ENCODE peak calls at places on chromosomes 11 and 22, in eight cellular contexts. Z is astrocyte of the spinal cord; I is EH; G is mucosa of gallbladder; L is effector memory CD8-positive, alpha-beta T cell; D is activated T-helper 9 cell treated with anti-CD3 and anti-CD28 coated beads, Interleukin-2, amount 50 U/mL, for 16 hours; S is activated naive CD4-positive, alpha-beta T cell; E is NCI-H1092 treated with DMSO at 0.1 percent for 48 hours. P is an unnamed sample.

GRCh38 chr22:38467904-38468760 is at the start of gene KDELR3:
- DNase-seq in Z (peak), I (peak), G (peak), L (no peak), D (peak), S (no peak), E (no peak), P (peak)

GRCh38 chr11:43197357-43197756 is 114.4 kb upstream of the API5 start:
- DNase-seq in Z (no peak), I (no peak), G (no peak), L (no peak), D (no peak), S (no peak), E (no peak), P (no peak)

GRCh38 chr11:118226781-118227180 is 2.0 kb upstream of the JAML start:
- DNase-seq in Z (no peak), I (no peak), G (no peak), L (no peak), D (no peak), S (no peak), E (no peak), P (no peak)

GRCh38 chr11:33266418-33267215 is 9.4 kb downstream of the HIPK3 start:
- DNase-seq in Z (peak), I (peak), G (peak), L (no peak), D (no peak), S (no peak), E (no peak), P (peak)

GRCh38 chr11:17703951-17704350 is 15.4 kb upstream of the MYOD1 start:
- DNase-seq in Z (no peak), I (peak), G (no peak), L (no peak), D (no peak), S (no peak), E (no peak), P (no peak)

GRCh38 chr11:19769820-19770219 is 57.2 kb downstream of the NAV2 start:
- DNase-seq in Z (peak), I (peak), G (no peak), L (no peak), D (no peak), S (no peak), E (no peak), P (no peak)

GRCh38 chr22:24727218-24727851 is 47.2 kb downstream of the PIWIL3 start:
- DNase-seq in Z (peak), I (peak), G (peak), L (no peak), D (no peak), S (no peak), E (peak), P (peak)

GRCh38 chr22:27836181-27836580 is 34.6 kb upstream of the MN1 start:
- DNase-seq in Z (no peak), I (peak), G (no peak), L (no peak), D (no peak), S (no peak), E (no peak), P (no peak)

GRCh38 chr11:125091247-125091876 is 20.1 kb downstream of the TMEM218 start:
- DNase-seq in Z (peak), I (peak), G (no peak), L (no peak), D (no peak), S (no peak), E (peak), P (peak)

GRCh38 chr11:94749367-94749766 is 18.8 kb upstream of the AMOTL1 start:
- DNase-seq in Z (no peak), I (peak), G (no peak), L (no peak), D (no peak), S (no peak), E (no peak), P (no peak)

GRCh38 chr11:118224512-118225180 is at the start of gene JAML:
- DNase-seq in Z (no peak), I (no peak), G (no peak), L (peak), D (no peak), S (peak), E (no peak), P (no peak)

GRCh38 chr11:120117991-120118390 is 19.9 kb downstream of the TRIM29 start:
- DNase-seq in Z (no peak), I (no peak), G (no peak), L (no peak), D (no peak), S (no peak), E (no peak), P (no peak)

GRCh38 chr11:109034341-109034696 is 369.4 kb downstream of the DDX10 start:
- DNase-seq in Z (peak), I (peak), G (no peak), L (no peak), D (no peak), S (no peak), E (no peak), P (no peak)

GRCh38 chr11:122813176-122813917 is 25.0 kb upstream of the CRTAM start:
- DNase-seq in Z (no peak), I (no peak), G (no peak), L (no peak), D (no peak), S (no peak), E (no peak), P (no peak)

GRCh38 chr22:31533391-31533790 is 37.1 kb downstream of the SFI1 start:
- DNase-seq in Z (no peak), I (no peak), G (no peak), L (no peak), D (no peak), S (no peak), E (no peak), P (peak)

GRCh38 chr11:12120031-12121008 is 9.9 kb downstream of the MICAL2 start:
- DNase-seq in Z (no peak), I (peak), G (no peak), L (no peak), D (no peak), S (no peak), E (no peak), P (peak)

GRCh38 chr22:20268350-20269012 is 363 bp upstream of the RTN4R start:
- DNase-seq in Z (no peak), I (peak), G (peak), L (peak), D (peak), S (peak), E (peak), P (peak)

GRCh38 chr11:134049303-134049702 is 19.6 kb upstream of the JAM3 start:
- DNase-seq in Z (no peak), I (no peak), G (no peak), L (no peak), D (no peak), S (no peak), E (peak), P (peak)

GRCh38 chr11:62073061-62073460 is 50.8 kb upstream of the INCENP start:
- DNase-seq in Z (no peak), I (no peak), G (no peak), L (no peak), D (no peak), S (no peak), E (no peak), P (no peak)

GRCh38 chr11:269146-269890 is 8.9 kb upstream of the NLRP6 start:
- DNase-seq in Z (no peak), I (no peak), G (no peak), L (peak), D (no peak), S (peak), E (no peak), P (peak)

GRCh38 chr22:24424001-24424900 is 3.1 kb upstream of the ADORA2A start:
- DNase-seq in Z (no peak), I (no peak), G (no peak), L (no peak), D (no peak), S (no peak), E (no peak), P (no peak)

GRCh38 chr11:2295971-2296912 is 5.5 kb downstream of the C11orf21 start:
- DNase-seq in Z (no peak), I (no peak), G (peak), L (no peak), D (no peak), S (no peak), E (no peak), P (peak)

GRCh38 chr11:94469416-94469815 is 24.2 kb downstream of the MRE11 start:
- DNase-seq in Z (no peak), I (no peak), G (no peak), L (no peak), D (no peak), S (no peak), E (no peak), P (no peak)

GRCh38 chr11:130677486-130678153 is 229.2 kb downstream of the ADAMTS15 start:
- DNase-seq in Z (peak), I (peak), G (peak), L (no peak), D (no peak), S (no peak), E (no peak), P (no peak)

P was measured in testis.